ENCODE peak calls at places on chromosomes 16 and 17, in six cellular contexts. G is left ventricle myocardium inferior; F is activated naive CD4-positive, alpha-beta T cell; W is ELR; N is HFFc6; L is NCI-H1048. Y is an unnamed sample.

GRCh38 chr17:74297941-74298340 is 23.9 kb downstream of the DNAI2 start:
- DNase-seq in G (no peak), F (no peak), W (peak), N (no peak), L (no peak), Y (peak)

GRCh38 chr17:37797206-37797605 is 52.3 kb upstream of the HNF1B start:
- DNase-seq in G (no peak), F (no peak), W (no peak), N (no peak), L (no peak), Y (no peak)

GRCh38 chr16:11665071-11665491 is 3.2 kb upstream of the SNN start:
- DNase-seq in G (no peak), F (no peak), W (no peak), N (no peak), L (no peak), Y (no peak)

GRCh38 chr16:57315401-57315800 is 30.9 kb upstream of the PLLP start:
- DNase-seq in G (no peak), F (no peak), W (no peak), N (no peak), L (no peak), Y (no peak)

GRCh38 chr17:77489898-77490265 is 349.1 kb downstream of the SEC14L1 start:
- DNase-seq in G (peak), F (no peak), W (no peak), N (no peak), L (no peak), Y (no peak)

GRCh38 chr16:19833581-19833980 is 51.1 kb downstream of the GPRC5B start:
- DNase-seq in G (no peak), F (no peak), W (no peak), N (no peak), L (no peak), Y (no peak)

GRCh38 chr16:5505093-5505887 is 407.7 kb upstream of the EEF2KMT start:
- DNase-seq in G (no peak), F (no peak), W (no peak), N (no peak), L (no peak), Y (no peak)

GRCh38 chr17:6648181-6648580 is 3.2 kb downstream of the MED31 start:
- DNase-seq in G (no peak), F (no peak), W (peak), N (peak), L (no peak), Y (peak)

GRCh38 chr17:53628011-53628410 is 194.7 kb upstream of the KIF2B start:
- DNase-seq in G (no peak), F (no peak), W (peak), N (no peak), L (no peak), Y (peak)